ENCODE peak calls at places on chromosomes 5 and 9, in seven cellular contexts. B is DMS 273 treated with DMSO at 0.1 percent for 48 hours; F is heart right ventricle; O is CD4-positive, alpha-beta memory T cell; T is HCEC 1CT; P is gastrocnemius medialis; H is HS-27A. U is an unnamed sample.

GRCh38 chr5:112846556-112846955 is 14.5 kb upstream of the SRP19 start:
- DNase-seq in H (no peak), P (no peak), F (no peak), O (no peak), B (no peak), T (no peak), U (no peak)

GRCh38 chr9:109705515-109705914 is 74.5 kb upstream of the PALM2AKAP2 start:
- DNase-seq in F (no peak), T (peak), P (no peak), B (peak), H (peak), O (no peak), U (no peak)

GRCh38 chr9:108687360-108687981 is 168.3 kb downstream of the ACTL7B start:
- DNase-seq in T (peak), O (no peak), P (no peak), H (no peak), F (no peak), B (no peak), U (no peak)

GRCh38 chr9:70165006-70165602 is 93.7 kb upstream of the SMC5 start:
- DNase-seq in T (peak), H (no peak), B (no peak), F (no peak), P (no peak), O (no peak), U (no peak)

GRCh38 chr9:84642618-84643017 is 26.9 kb upstream of the NTRK2 start:
- DNase-seq in P (no peak), T (no peak), O (no peak), F (no peak), B (no peak), H (no peak), U (no peak)

GRCh38 chr9:38256461-38256860 is 136.0 kb upstream of the ALDH1B1 start:
- DNase-seq in O (no peak), B (no peak), P (no peak), F (no peak), H (no peak), T (no peak), U (no peak)

GRCh38 chr5:66538126-66538525 is 58.1 kb upstream of the MAST4 start:
- DNase-seq in O (no peak), P (no peak), F (no peak), H (no peak), B (no peak), T (no peak), U (no peak)

GRCh38 chr9:91220021-91220420 is 141.7 kb downstream of the AUH start:
- DNase-seq in B (no peak), H (no peak), O (no peak), T (no peak), P (no peak), F (no peak), U (no peak)

GRCh38 chr5:39441838-39442237 is 17.1 kb upstream of the DAB2 start:
- DNase-seq in F (no peak), H (no peak), P (no peak), O (no peak), B (no peak), T (no peak), U (no peak)

GRCh38 chr9:35935261-35935660 is 22.7 kb downstream of the OR2S2 start:
- DNase-seq in B (no peak), O (no peak), F (no peak), H (no peak), T (no peak), P (no peak), U (no peak)

GRCh38 chr9:85876628-85877027 is 64.3 kb upstream of the NAA35 start:
- DNase-seq in O (no peak), P (no peak), F (no peak), B (no peak), T (no peak), H (no peak), U (no peak)

GRCh38 chr5:98214240-98215051 is 559.0 kb upstream of the RGMB start:
- DNase-seq in B (no peak), T (peak), P (peak), O (no peak), F (no peak), H (peak), U (no peak)

GRCh38 chr5:133406208-133406607 is 206.1 kb downstream of the FSTL4 start:
- DNase-seq in P (no peak), T (no peak), B (no peak), O (no peak), F (no peak), H (no peak), U (no peak)

GRCh38 chr5:173326501-173326960 is 1.7 kb downstream of the STC2 start:
- DNase-seq in P (no peak), T (peak), O (no peak), H (peak), B (no peak), F (no peak), U (no peak)

GRCh38 chr9:69785757-69786156 is 25.9 kb upstream of the PTAR1 start:
- DNase-seq in T (peak), P (no peak), B (no peak), F (no peak), O (no peak), H (no peak), U (no peak)

GRCh38 chr5:141757402-141757801 is 75.4 kb upstream of the ARAP3 start:
- DNase-seq in O (no peak), F (no peak), H (no peak), P (no peak), B (no peak), T (peak), U (no peak)

GRCh38 chr9:137804908-137805356 is 72.7 kb upstream of the CACNA1B start:
- DNase-seq in F (no peak), B (no peak), H (no peak), P (no peak), T (peak), O (no peak), U (no peak)

GRCh38 chr9:20466328-20467008 is 155.8 kb downstream of the MLLT3 start:
- DNase-seq in O (no peak), F (no peak), P (no peak), B (no peak), T (no peak), H (no peak), U (no peak)

GRCh38 chr5:39759696-39760095 is 334.9 kb upstream of the DAB2 start:
- DNase-seq in H (no peak), F (no peak), O (no peak), B (no peak), P (no peak), T (peak), U (no peak)

GRCh38 chr5:113682497-113683136 is 169.1 kb downstream of the YTHDC2 start:
- DNase-seq in T (peak), H (no peak), B (no peak), O (no peak), F (no peak), P (no peak), U (no peak)

GRCh38 chr9:95750725-95751644 is 124.5 kb upstream of the ERCC6L2 start:
- DNase-seq in T (no peak), P (no peak), O (peak), F (no peak), H (no peak), B (no peak), U (no peak)

GRCh38 chr5:24742334-24742733 is 97.6 kb upstream of the CDH10 start:
- DNase-seq in B (no peak), O (no peak), T (no peak), P (no peak), H (no peak), F (no peak), U (no peak)

GRCh38 chr9:14806941-14807340 is 84.4 kb upstream of the CER1 start:
- DNase-seq in O (no peak), F (no peak), P (no peak), B (no peak), T (no peak), H (no peak), U (no peak)

GRCh38 chr5:134626369-134627014 is 6.1 kb downstream of the SAR1B start:
- DNase-seq in H (no peak), O (no peak), B (no peak), T (peak), P (no peak), F (no peak), U (no peak)